ENCODE peak calls at places on chromosomes 4 and X, in six cellular contexts. One of them, this sample, is unnamed.

GRCh38 chr4:158722291-158722916 is 792 bp downstream of the PPID start:
- DNase-seq in Peyer's patch: no peak
- DNase-seq in astrocyte: peak; percentile 56
- DNase-seq in uterus: no peak
- DNase-seq in sigmoid colon: no peak
- DNase-seq in heart right ventricle: no peak
- DNase-seq in this sample: peak; percentile 59

GRCh38 chrX:45851434-45851991 is 650.8 kb upstream of the DIPK2B start:
- DNase-seq in heart right ventricle: no peak
- DNase-seq in uterus: peak; percentile 19
- DNase-seq in Peyer's patch: no peak
- DNase-seq in sigmoid colon: no peak
- DNase-seq in astrocyte: no peak
- DNase-seq in this sample: peak; percentile 87

GRCh38 chr4:186201535-186202230 is 10.3 kb downstream of the CYP4V2 start:
- DNase-seq in heart right ventricle: peak; percentile 38
- DNase-seq in astrocyte: no peak
- DNase-seq in uterus: no peak
- DNase-seq in sigmoid colon: no peak
- DNase-seq in Peyer's patch: peak; percentile 35
- DNase-seq in this sample: peak; percentile 33

GRCh38 chr4:144572660-144573059 is 73.3 kb upstream of the HHIP start:
- DNase-seq in heart right ventricle: no peak
- DNase-seq in sigmoid colon: no peak
- DNase-seq in Peyer's patch: no peak
- DNase-seq in uterus: no peak
- DNase-seq in astrocyte: no peak
- DNase-seq in this sample: no peak

GRCh38 chrX:21487832-21488231 is 113.6 kb downstream of the CNKSR2 start:
- DNase-seq in heart right ventricle: no peak
- DNase-seq in Peyer's patch: no peak
- DNase-seq in uterus: no peak
- DNase-seq in astrocyte: peak; percentile 13
- DNase-seq in sigmoid colon: no peak
- DNase-seq in this sample: peak; percentile 64

GRCh38 chr4:8653326-8654000 is 60.9 kb downstream of the CPZ start:
- DNase-seq in Peyer's patch: no peak
- DNase-seq in heart right ventricle: no peak
- DNase-seq in uterus: no peak
- DNase-seq in sigmoid colon: peak; percentile 46
- DNase-seq in astrocyte: no peak
- DNase-seq in this sample: no peak

GRCh38 chr4:172393220-172393619 is 580.0 kb downstream of the GALNTL6 start:
- DNase-seq in uterus: no peak
- DNase-seq in heart right ventricle: no peak
- DNase-seq in sigmoid colon: no peak
- DNase-seq in Peyer's patch: no peak
- DNase-seq in astrocyte: no peak
- DNase-seq in this sample: no peak

GRCh38 chrX:70196961-70197805 is 19.9 kb downstream of the DGAT2L6 start:
- DNase-seq in uterus: peak; percentile 22
- DNase-seq in astrocyte: no peak
- DNase-seq in sigmoid colon: no peak
- DNase-seq in Peyer's patch: peak; percentile 54
- DNase-seq in heart right ventricle: no peak
- DNase-seq in this sample: peak; percentile 55

GRCh38 chr4:108350332-108350731 is 181.6 kb upstream of the LEF1 start:
- DNase-seq in sigmoid colon: no peak
- DNase-seq in heart right ventricle: no peak
- DNase-seq in astrocyte: no peak
- DNase-seq in Peyer's patch: no peak
- DNase-seq in uterus: no peak
- DNase-seq in this sample: no peak

GRCh38 chrX:78104447-78105176 is 564 bp downstream of the PGK1 start:
- DNase-seq in uterus: peak; percentile 28
- DNase-seq in Peyer's patch: peak; percentile 49
- DNase-seq in sigmoid colon: peak; percentile 79
- DNase-seq in astrocyte: peak; percentile 23
- DNase-seq in heart right ventricle: peak; percentile 40
- DNase-seq in this sample: peak; percentile 46

GRCh38 chr4:78136109-78137081 is 79.3 kb downstream of the FRAS1 start:
- DNase-seq in heart right ventricle: no peak
- DNase-seq in astrocyte: no peak
- DNase-seq in uterus: no peak
- DNase-seq in Peyer's patch: no peak
- DNase-seq in sigmoid colon: no peak
- DNase-seq in this sample: no peak

GRCh38 chr4:102620697-102621497 is 119.7 kb downstream of the NFKB1 start:
- DNase-seq in astrocyte: peak; percentile 85
- DNase-seq in sigmoid colon: no peak
- DNase-seq in Peyer's patch: no peak
- DNase-seq in uterus: no peak
- DNase-seq in heart right ventricle: no peak
- DNase-seq in this sample: peak; percentile 71

GRCh38 chrX:46573331-46573895 is at the start of gene CHST7:
- DNase-seq in heart right ventricle: peak; percentile 79
- DNase-seq in sigmoid colon: peak; percentile 76
- DNase-seq in uterus: peak; percentile 49
- DNase-seq in astrocyte: peak; percentile 55
- DNase-seq in Peyer's patch: peak; percentile 61
- DNase-seq in this sample: peak; percentile 53

GRCh38 chr4:182918044-182918607 is 940 bp upstream of the DCTD start:
- DNase-seq in uterus: no peak
- DNase-seq in Peyer's patch: no peak
- DNase-seq in astrocyte: no peak
- DNase-seq in sigmoid colon: no peak
- DNase-seq in heart right ventricle: no peak
- DNase-seq in this sample: peak; percentile 9

GRCh38 chr4:143667461-143667860 is 33.0 kb downstream of the FREM3 start:
- DNase-seq in heart right ventricle: no peak
- DNase-seq in sigmoid colon: peak; percentile 68
- DNase-seq in astrocyte: peak; percentile 79
- DNase-seq in Peyer's patch: no peak
- DNase-seq in uterus: peak; percentile 39
- DNase-seq in this sample: no peak

GRCh38 chr4:83644677-83645639 is 109.0 kb downstream of the GPAT3 start:
- DNase-seq in heart right ventricle: no peak
- DNase-seq in uterus: no peak
- DNase-seq in astrocyte: peak; percentile 18
- DNase-seq in sigmoid colon: no peak
- DNase-seq in Peyer's patch: no peak
- DNase-seq in this sample: peak; percentile 37

GRCh38 chrX:39814391-39814790 is 283.4 kb downstream of the BCOR start:
- DNase-seq in heart right ventricle: no peak
- DNase-seq in Peyer's patch: peak; percentile 27
- DNase-seq in astrocyte: no peak
- DNase-seq in sigmoid colon: no peak
- DNase-seq in uterus: no peak
- DNase-seq in this sample: no peak

GRCh38 chr4:188701952-188702351 is 562.7 kb downstream of the TRIML1 start:
- DNase-seq in Peyer's patch: no peak
- DNase-seq in uterus: no peak
- DNase-seq in sigmoid colon: no peak
- DNase-seq in astrocyte: no peak
- DNase-seq in heart right ventricle: no peak
- DNase-seq in this sample: no peak

GRCh38 chr4:69523385-69524132 is 27.9 kb upstream of the UGT2B4 start:
- DNase-seq in Peyer's patch: no peak
- DNase-seq in heart right ventricle: no peak
- DNase-seq in astrocyte: peak; percentile 34
- DNase-seq in sigmoid colon: no peak
- DNase-seq in uterus: no peak
- DNase-seq in this sample: no peak

GRCh38 chr4:15729910-15730533 is 27.2 kb downstream of the BST1 start:
- DNase-seq in astrocyte: peak; percentile 20
- DNase-seq in sigmoid colon: no peak
- DNase-seq in Peyer's patch: no peak
- DNase-seq in uterus: no peak
- DNase-seq in heart right ventricle: no peak
- DNase-seq in this sample: peak; percentile 33

GRCh38 chr4:115259651-115260050 is 146.2 kb upstream of the NDST4 start:
- DNase-seq in sigmoid colon: no peak
- DNase-seq in heart right ventricle: no peak
- DNase-seq in uterus: no peak
- DNase-seq in Peyer's patch: no peak
- DNase-seq in astrocyte: no peak
- DNase-seq in this sample: no peak

GRCh38 chr4:6969826-6970800 is 60.5 kb downstream of the TBC1D14 start:
- DNase-seq in sigmoid colon: no peak
- DNase-seq in uterus: no peak
- DNase-seq in heart right ventricle: no peak
- DNase-seq in astrocyte: no peak
- DNase-seq in Peyer's patch: peak; percentile 13
- DNase-seq in this sample: no peak

GRCh38 chr4:6971536-6972374 is 62.1 kb downstream of the TBC1D14 start:
- DNase-seq in astrocyte: no peak
- DNase-seq in heart right ventricle: no peak
- DNase-seq in uterus: no peak
- DNase-seq in sigmoid colon: no peak
- DNase-seq in Peyer's patch: peak; percentile 15
- DNase-seq in this sample: no peak

GRCh38 chr4:6972375-6972650 is 62.7 kb downstream of the TBC1D14 start:
- DNase-seq in sigmoid colon: no peak
- DNase-seq in Peyer's patch: no peak
- DNase-seq in heart right ventricle: no peak
- DNase-seq in uterus: no peak
- DNase-seq in astrocyte: no peak
- DNase-seq in this sample: no peak

GRCh38 chr4:6972911-6973310 is 63.3 kb downstream of the TBC1D14 start:
- DNase-seq in uterus: no peak
- DNase-seq in sigmoid colon: no peak
- DNase-seq in heart right ventricle: no peak
- DNase-seq in astrocyte: no peak
- DNase-seq in Peyer's patch: peak; percentile 9
- DNase-seq in this sample: no peak

DNA sequence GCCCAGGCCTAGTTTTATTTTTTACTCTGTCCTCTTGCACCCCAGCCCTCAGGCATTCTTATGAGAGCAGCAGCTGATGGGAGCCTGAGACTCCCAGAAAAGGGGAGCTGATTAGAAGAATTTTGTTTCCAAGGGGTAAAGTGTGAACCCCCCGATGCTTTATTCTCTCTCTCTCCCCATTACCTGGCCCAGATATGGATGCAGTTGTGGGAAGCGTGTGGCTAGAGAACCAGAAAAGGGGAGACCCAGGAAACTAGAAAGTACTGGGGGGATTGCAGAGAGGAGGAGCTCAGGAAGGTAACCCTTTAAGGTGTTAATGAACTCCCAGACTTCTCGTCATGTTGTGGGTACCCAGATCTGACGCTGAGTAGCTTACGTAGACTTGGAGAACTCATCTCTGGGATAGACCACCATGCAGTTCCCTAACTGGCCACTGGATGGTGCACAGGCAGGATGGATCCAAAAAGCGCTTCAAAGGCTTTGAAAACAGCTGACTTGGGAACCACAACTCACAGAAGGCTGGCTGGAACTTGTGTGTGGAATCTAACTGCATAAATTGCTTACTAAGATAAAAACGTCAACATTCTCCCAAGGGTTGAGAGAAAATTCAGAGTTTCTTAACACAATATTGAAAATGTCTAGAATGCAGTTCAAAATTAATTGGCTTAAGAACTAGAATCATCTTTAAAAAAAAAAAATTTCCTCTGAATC is 64.7 kb downstream of the TBC1D14 start:
- DNase-seq in Peyer's patch: peak; percentile 85
- DNase-seq in sigmoid colon: peak; percentile 89
- DNase-seq in heart right ventricle: peak; percentile 79
- DNase-seq in astrocyte: peak; percentile 72
- DNase-seq in uterus: peak; percentile 86
- DNase-seq in this sample: peak; percentile 76
- H3K27ac ChIP-seq in Peyer's patch: no peak overlapping the region
- H3K27ac ChIP-seq in sigmoid colon: no peak overlapping the region
- H3K27ac ChIP-seq in heart right ventricle: no peak overlapping the region
- H3K27ac ChIP-seq in astrocyte: no peak overlapping the region
- H3K27ac ChIP-seq in uterus: no peak overlapping the region
- H3K27ac ChIP-seq in this sample: no peak overlapping the region

GRCh38 chr4:24793219-24794005 is 2.0 kb upstream of the SOD3 start:
- DNase-seq in Peyer's patch: no peak
- DNase-seq in heart right ventricle: no peak
- DNase-seq in sigmoid colon: no peak
- DNase-seq in astrocyte: no peak
- DNase-seq in uterus: no peak
- DNase-seq in this sample: peak; percentile 55

GRCh38 chr4:24794111-24794860 is 1.1 kb upstream of the SOD3 start:
- DNase-seq in heart right ventricle: peak; percentile 28
- DNase-seq in sigmoid colon: peak; percentile 77
- DNase-seq in uterus: peak; percentile 57
- DNase-seq in Peyer's patch: no peak
- DNase-seq in astrocyte: peak; percentile 81
- DNase-seq in this sample: no peak

GRCh38 chr4:24795666-24796381 is 451 bp downstream of the SOD3 start:
- DNase-seq in astrocyte: no peak
- DNase-seq in Peyer's patch: no peak
- DNase-seq in sigmoid colon: no peak
- DNase-seq in heart right ventricle: no peak
- DNase-seq in uterus: no peak
- DNase-seq in this sample: no peak

GRCh38 chr4:24796632-24797031 is 1.3 kb downstream of the SOD3 start:
- DNase-seq in heart right ventricle: no peak
- DNase-seq in Peyer's patch: no peak
- DNase-seq in astrocyte: no peak
- DNase-seq in sigmoid colon: no peak
- DNase-seq in uterus: no peak
- DNase-seq in this sample: no peak

GRCh38 chr4:24794916-24795665 is at the start of gene SOD3:
- DNase-seq in astrocyte: peak; percentile 88
- DNase-seq in uterus: peak; percentile 89
- DNase-seq in Peyer's patch: peak; percentile 18
- DNase-seq in sigmoid colon: peak; percentile 95
- DNase-seq in heart right ventricle: peak; percentile 80
- DNase-seq in this sample: no peak
- H3K4me3 ChIP-seq in astrocyte: peak within 1 kb of the TSS; percentile 29
- H3K4me3 ChIP-seq in uterus: peak within 1 kb of the TSS; percentile 39
- H3K4me3 ChIP-seq in Peyer's patch: peak within 1 kb of the TSS; percentile 35
- H3K4me3 ChIP-seq in sigmoid colon: peak within 1 kb of the TSS; percentile 5
- H3K4me3 ChIP-seq in heart right ventricle: no peak within 1 kb of the TSS
- H3K4me3 ChIP-seq in this sample: no peak within 1 kb of the TSS

GRCh38 chrX:33082371-33082770 is 129.0 kb downstream of the DMD start:
- DNase-seq in Peyer's patch: no peak
- DNase-seq in heart right ventricle: no peak
- DNase-seq in sigmoid colon: no peak
- DNase-seq in uterus: no peak
- DNase-seq in astrocyte: no peak
- DNase-seq in this sample: no peak
- H3K27ac ChIP-seq in Peyer's patch: no peak overlapping the region
- H3K27ac ChIP-seq in heart right ventricle: peak overlapping the region; percentile 41
- H3K27ac ChIP-seq in sigmoid colon: peak overlapping the region; percentile 23
- H3K27ac ChIP-seq in uterus: no peak overlapping the region
- H3K27ac ChIP-seq in astrocyte: no peak overlapping the region
- H3K27ac ChIP-seq in this sample: no peak overlapping the region

GRCh38 chr4:74439952-74440351 is 5.0 kb upstream of the AREG start:
- DNase-seq in uterus: no peak
- DNase-seq in heart right ventricle: no peak
- DNase-seq in Peyer's patch: no peak
- DNase-seq in astrocyte: no peak
- DNase-seq in sigmoid colon: no peak
- DNase-seq in this sample: no peak
- H3K4me3 ChIP-seq in uterus: no peak overlapping the region
- H3K4me3 ChIP-seq in heart right ventricle: no peak overlapping the region
- H3K4me3 ChIP-seq in Peyer's patch: no peak overlapping the region
- H3K4me3 ChIP-seq in astrocyte: no peak overlapping the region
- H3K4me3 ChIP-seq in sigmoid colon: no peak overlapping the region
- H3K4me3 ChIP-seq in this sample: peak overlapping the region; percentile 31

GRCh38 chr4:37934609-37935008 is 25.6 kb upstream of the PTTG2 start:
- DNase-seq in Peyer's patch: no peak
- DNase-seq in heart right ventricle: no peak
- DNase-seq in astrocyte: no peak
- DNase-seq in sigmoid colon: no peak
- DNase-seq in uterus: no peak
- DNase-seq in this sample: no peak
- H3K27ac ChIP-seq in Peyer's patch: no peak overlapping the region
- H3K27ac ChIP-seq in heart right ventricle: peak overlapping the region; percentile 24
- H3K27ac ChIP-seq in astrocyte: no peak overlapping the region
- H3K27ac ChIP-seq in sigmoid colon: no peak overlapping the region
- H3K27ac ChIP-seq in uterus: no peak overlapping the region
- H3K27ac ChIP-seq in this sample: no peak overlapping the region